ENCODE peak calls at places on chromosomes 11 and 22, in ten cellular contexts. M is AG04449, Z is H9, O is bronchial epithelial cell, B is pancreas, K is dorsolateral prefrontal cortex, T is HFFc6, R is PC-3, U is MCF 10A, H is stomach. W is an unnamed sample.
A peak's percentile ranks its signal among the peaks of the same experiment; 100 is the strongest.

GRCh38 chr11:96277696-96278038 is 65.3 kb downstream of the MAML2 start:
- DNase-seq in M (no peak), Z (no peak), O (no peak), B (no peak), K (no peak), T (no peak), R (no peak), U (no peak), H (no peak), W (no peak)

GRCh38 chr11:15843309-15843857 is 513.0 kb downstream of the SOX6 start:
- DNase-seq in M (no peak), Z (peak; percentile 31), O (no peak), B (peak; percentile 15), K (no peak), T (no peak), R (no peak), U (no peak), H (peak; percentile 27), W (no peak)

GRCh38 chr22:33898121-33898520 is 22.2 kb downstream of the LARGE1 start:
- DNase-seq in M (no peak), Z (no peak), O (no peak), B (no peak), K (no peak), T (no peak), R (no peak), U (no peak), H (no peak), W (no peak)

GRCh38 chr11:120830092-120830491 is 193.8 kb upstream of the TBCEL start:
- DNase-seq in M (no peak), Z (no peak), O (no peak), B (no peak), K (no peak), T (no peak), R (no peak), U (no peak), H (no peak), W (no peak)

GRCh38 chr11:117459979-117460300 is 132.3 kb downstream of the CEP164 start:
- DNase-seq in M (no peak), Z (no peak), O (no peak), B (no peak), K (no peak), T (no peak), R (no peak), U (no peak), H (no peak), W (no peak)

GRCh38 chr22:29820941-29821789 is 16.9 kb downstream of the ASCC2 start:
- DNase-seq in M (peak; percentile 78), Z (no peak), O (peak; percentile 100), B (peak; percentile 75), K (no peak), T (peak; percentile 87), R (peak; percentile 94), U (peak; percentile 92), H (peak; percentile 94), W (no peak)

GRCh38 chr11:79108851-79109250 is 332.0 kb downstream of the TENM4 start:
- DNase-seq in M (no peak), Z (no peak), O (no peak), B (no peak), K (no peak), T (no peak), R (peak; percentile 60), U (no peak), H (no peak), W (no peak)

GRCh38 chr22:26656896-26657851 is at the start of gene MIAT:
- DNase-seq in M (no peak), Z (peak; percentile 79), O (no peak), B (no peak), K (peak; percentile 80), T (no peak), R (no peak), U (no peak), H (peak; percentile 40), W (no peak)

GRCh38 chr11:94151903-94152677 is 23.4 kb downstream of the PANX1 start:
- DNase-seq in M (no peak), Z (peak; percentile 42), O (peak; percentile 94), B (peak; percentile 57), K (no peak), T (peak; percentile 91), R (peak; percentile 96), U (peak; percentile 88), H (peak; percentile 37), W (no peak)

DNA sequence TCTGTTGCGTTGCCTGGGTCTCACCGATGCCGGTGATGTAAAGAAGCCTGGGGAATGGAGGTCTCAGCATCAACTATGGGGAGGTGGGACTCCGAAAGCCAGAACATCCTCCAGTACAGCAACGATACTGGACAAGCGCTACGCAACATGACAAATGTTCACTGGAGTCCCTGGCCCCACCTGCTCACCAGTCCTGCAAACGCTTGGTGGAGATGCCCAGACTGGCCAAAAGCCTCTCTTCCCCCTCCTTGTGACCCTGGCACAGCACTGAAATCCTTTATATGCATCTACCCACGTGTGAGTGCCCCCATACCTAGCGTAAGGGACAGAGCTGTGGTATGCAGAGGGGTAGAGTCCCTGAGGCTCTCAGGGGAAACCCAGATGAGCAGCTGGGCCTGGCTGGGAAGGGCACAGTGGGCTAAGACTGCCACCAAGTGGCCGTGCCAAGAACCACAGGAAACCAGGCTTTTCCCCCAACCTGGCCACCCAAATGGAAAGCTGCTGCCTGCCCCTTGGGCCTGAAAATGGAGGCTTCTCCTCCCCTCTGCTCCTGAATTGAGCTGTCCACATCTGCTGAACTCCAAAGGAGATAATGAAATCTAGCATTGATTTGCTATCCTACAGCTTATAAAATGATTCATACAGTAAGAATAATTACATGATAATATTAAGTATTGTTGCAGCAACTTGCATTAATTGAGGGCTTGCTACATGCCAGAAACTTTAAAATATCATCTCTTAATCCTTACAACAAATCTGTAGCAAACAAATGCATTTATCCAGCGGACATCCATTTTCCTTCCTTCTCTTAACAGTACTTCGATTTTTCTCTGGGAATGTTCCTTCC is 24.8 kb upstream of the TTC12 start:
- DNase-seq in M (no peak), Z (peak; percentile 81), O (peak; percentile 38), B (peak; percentile 66), K (peak; percentile 66), T (peak; percentile 19), R (peak; percentile 73), U (peak; percentile 58), H (peak; percentile 67), W (peak; percentile 88)
- TF ChIP-seq CTCF in M (peak; percentile 94), Z (peak; percentile 95), O (peak; percentile 99), B (peak; percentile 71), K (peak; percentile 91), T (peak; percentile 92), R (peak; percentile 94), U (peak; percentile 99), H (peak; percentile 76), W (peak; percentile 96)

DNA sequence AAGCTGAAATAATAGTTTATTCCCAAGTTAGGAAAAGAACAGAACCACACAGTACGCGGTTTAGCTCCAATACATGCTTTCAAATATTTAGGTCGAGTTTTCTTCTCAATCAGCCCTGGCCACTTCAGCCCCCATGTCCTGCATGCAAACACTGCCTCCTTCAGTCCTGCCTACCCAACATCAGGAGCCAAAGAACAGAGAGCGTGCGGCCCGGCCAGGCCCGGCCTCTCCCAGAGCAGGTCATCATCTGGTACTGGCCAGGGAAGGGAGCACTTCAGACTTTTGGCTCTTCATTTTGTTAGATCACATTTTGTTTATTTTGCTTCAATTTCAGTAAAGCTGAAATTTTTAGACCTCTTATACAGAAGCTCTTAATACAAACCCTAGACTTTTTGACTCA is 6.7 kb downstream of the BRD1 start:
- DNase-seq in M (no peak), Z (no peak), O (no peak), B (no peak), K (no peak), T (no peak), R (no peak), U (no peak), H (no peak), W (no peak)
- TF ChIP-seq CTCF in M (no peak), Z (peak; percentile 12), O (no peak), B (no peak), K (no peak), T (no peak), R (no peak), U (no peak), H (no peak), W (no peak)

GRCh38 chr11:12808519-12808918 is 134.3 kb downstream of the TEAD1 start:
- DNase-seq in M (no peak), Z (no peak), O (peak; percentile 63), B (no peak), K (no peak), T (peak; percentile 61), R (peak; percentile 62), U (no peak), H (no peak), W (no peak)
- TF ChIP-seq CTCF in M (no peak), Z (no peak), O (no peak), B (no peak), K (no peak), T (no peak), R (no peak), U (no peak), H (no peak), W (no peak)

GRCh38 chr11:74493816-74494630 is 499 bp upstream of the LIPT2 start:
- DNase-seq in M (no peak), Z (no peak), O (peak; percentile 97), B (peak; percentile 16), K (no peak), T (peak; percentile 46), R (peak; percentile 80), U (peak; percentile 91), H (no peak), W (no peak)

GRCh38 chr11:74492084-74492483 is 1.4 kb downstream of the LIPT2 start:
- DNase-seq in M (no peak), Z (no peak), O (no peak), B (no peak), K (no peak), T (no peak), R (peak; percentile 9), U (no peak), H (no peak), W (peak; percentile 63)

GRCh38 chr11:74490945-74491344 is 2.6 kb downstream of the LIPT2 start:
- DNase-seq in M (no peak), Z (no peak), O (no peak), B (no peak), K (no peak), T (no peak), R (no peak), U (no peak), H (no peak), W (no peak)

GRCh38 chr11:74494916-74495315 is 1.4 kb upstream of the LIPT2 start:
- DNase-seq in M (no peak), Z (no peak), O (no peak), B (no peak), K (no peak), T (no peak), R (no peak), U (no peak), H (no peak), W (no peak)

DNA sequence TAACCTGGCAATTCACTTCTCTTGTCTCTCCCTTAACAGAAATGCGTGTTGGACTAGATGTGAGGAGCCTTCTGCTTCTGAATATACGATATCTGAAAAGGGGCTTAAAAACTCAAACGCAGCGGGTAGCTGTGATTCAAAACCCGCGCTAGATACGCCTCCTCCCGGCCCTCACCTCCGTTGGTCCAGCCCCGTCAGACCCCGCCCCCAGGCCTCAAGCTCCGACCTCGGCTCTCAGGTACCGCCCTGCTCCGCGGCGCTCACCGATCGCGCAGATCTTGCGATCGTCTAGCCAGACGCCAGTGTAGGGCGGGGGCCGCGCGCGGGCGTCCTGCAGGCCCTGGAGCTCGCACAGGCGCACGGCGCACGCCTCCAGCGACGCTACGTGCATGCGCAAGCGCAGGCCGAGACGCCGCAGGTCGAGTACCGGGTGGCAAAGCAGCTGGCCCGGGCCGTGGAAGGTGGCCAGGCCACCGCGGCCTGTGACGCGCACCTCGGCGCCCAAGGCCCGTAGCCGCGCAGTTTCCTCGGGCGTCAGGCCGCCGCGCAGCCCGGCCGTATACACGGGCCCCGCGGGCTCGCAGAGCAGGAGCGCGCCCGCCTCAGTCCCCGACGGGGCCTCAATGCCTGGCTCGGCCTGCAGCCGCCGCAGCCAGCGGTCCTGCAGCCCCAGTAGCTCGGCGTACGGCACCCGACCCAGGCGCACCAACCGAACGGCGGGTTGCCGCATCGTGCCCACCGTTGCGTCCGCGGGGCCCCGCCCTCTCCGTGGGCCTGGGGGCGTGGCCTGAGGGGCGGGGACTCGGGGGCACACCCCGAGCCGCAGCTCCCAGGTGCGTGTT is at the start of gene LIPT2:
- DNase-seq in M (peak; percentile 58), Z (peak; percentile 98), O (peak; percentile 94), B (peak; percentile 98), K (peak; percentile 94), T (peak; percentile 94), R (peak; percentile 99), U (peak; percentile 98), H (peak; percentile 98), W (peak; percentile 97)
- TF ChIP-seq CTCF in M (no peak), Z (no peak), O (no peak), B (no peak), K (no peak), T (no peak), R (no peak), U (no peak), H (no peak), W (no peak)